ENCODE peak calls at places on chromosome 14, in eight cellular contexts. One of them, this sample, is unnamed.

GRCh38 chr14:90727082-90727481 is 89.1 kb downstream of the TTC7B start:
- DNase-seq in heart left ventricle: no peak
- DNase-seq in lung: peak
- DNase-seq in effector CD4-positive, alpha-beta T cell: no peak
- DNase-seq in dorsolateral prefrontal cortex: peak
- DNase-seq in stimulated activated CD4-positive, alpha-beta T cell treated with anti-CD3 and anti-CD28 coated beads, Interleukin-4, amount 100 ng/mL, for 1 hour: no peak
- DNase-seq in SW 1271: no peak
- DNase-seq in activated CD8-positive, alpha-beta T cell treated with anti-CD3 and anti-CD28 coated beads, Interleukin-2, amount 10 ng/mL, durations not matched to agents 7 days and 5 days: no peak
- DNase-seq in this sample: no peak

GRCh38 chr14:87018294-87018693 is 974.7 kb downstream of the GALC start:
- DNase-seq in dorsolateral prefrontal cortex: no peak
- DNase-seq in SW 1271: no peak
- DNase-seq in lung: no peak
- DNase-seq in effector CD4-positive, alpha-beta T cell: no peak
- DNase-seq in activated CD8-positive, alpha-beta T cell treated with anti-CD3 and anti-CD28 coated beads, Interleukin-2, amount 10 ng/mL, durations not matched to agents 7 days and 5 days: no peak
- DNase-seq in heart left ventricle: no peak
- DNase-seq in stimulated activated CD4-positive, alpha-beta T cell treated with anti-CD3 and anti-CD28 coated beads, Interleukin-4, amount 100 ng/mL, for 1 hour: no peak
- DNase-seq in this sample: no peak

GRCh38 chr14:29493849-29494248 is 433.8 kb downstream of the PRKD1 start:
- DNase-seq in heart left ventricle: no peak
- DNase-seq in SW 1271: no peak
- DNase-seq in activated CD8-positive, alpha-beta T cell treated with anti-CD3 and anti-CD28 coated beads, Interleukin-2, amount 10 ng/mL, durations not matched to agents 7 days and 5 days: no peak
- DNase-seq in stimulated activated CD4-positive, alpha-beta T cell treated with anti-CD3 and anti-CD28 coated beads, Interleukin-4, amount 100 ng/mL, for 1 hour: no peak
- DNase-seq in dorsolateral prefrontal cortex: no peak
- DNase-seq in effector CD4-positive, alpha-beta T cell: no peak
- DNase-seq in lung: no peak
- DNase-seq in this sample: no peak

GRCh38 chr14:104658325-104658712 is 31.1 kb upstream of the INF2 start:
- DNase-seq in SW 1271: no peak
- DNase-seq in activated CD8-positive, alpha-beta T cell treated with anti-CD3 and anti-CD28 coated beads, Interleukin-2, amount 10 ng/mL, durations not matched to agents 7 days and 5 days: no peak
- DNase-seq in lung: no peak
- DNase-seq in dorsolateral prefrontal cortex: no peak
- DNase-seq in stimulated activated CD4-positive, alpha-beta T cell treated with anti-CD3 and anti-CD28 coated beads, Interleukin-4, amount 100 ng/mL, for 1 hour: no peak
- DNase-seq in heart left ventricle: no peak
- DNase-seq in effector CD4-positive, alpha-beta T cell: no peak
- DNase-seq in this sample: no peak

GRCh38 chr14:99541677-99542470 is 60.7 kb downstream of the CCNK start:
- DNase-seq in effector CD4-positive, alpha-beta T cell: no peak
- DNase-seq in dorsolateral prefrontal cortex: no peak
- DNase-seq in activated CD8-positive, alpha-beta T cell treated with anti-CD3 and anti-CD28 coated beads, Interleukin-2, amount 10 ng/mL, durations not matched to agents 7 days and 5 days: no peak
- DNase-seq in lung: no peak
- DNase-seq in stimulated activated CD4-positive, alpha-beta T cell treated with anti-CD3 and anti-CD28 coated beads, Interleukin-4, amount 100 ng/mL, for 1 hour: no peak
- DNase-seq in heart left ventricle: no peak
- DNase-seq in SW 1271: no peak
- DNase-seq in this sample: no peak

GRCh38 chr14:36508418-36509051 is 11.5 kb downstream of the NKX2-1 start:
- DNase-seq in lung: peak
- DNase-seq in effector CD4-positive, alpha-beta T cell: no peak
- DNase-seq in heart left ventricle: no peak
- DNase-seq in stimulated activated CD4-positive, alpha-beta T cell treated with anti-CD3 and anti-CD28 coated beads, Interleukin-4, amount 100 ng/mL, for 1 hour: no peak
- DNase-seq in dorsolateral prefrontal cortex: no peak
- DNase-seq in SW 1271: no peak
- DNase-seq in activated CD8-positive, alpha-beta T cell treated with anti-CD3 and anti-CD28 coated beads, Interleukin-2, amount 10 ng/mL, durations not matched to agents 7 days and 5 days: no peak
- DNase-seq in this sample: no peak

GRCh38 chr14:69547701-69548348 is 26.8 kb downstream of the CCDC177 start:
- DNase-seq in stimulated activated CD4-positive, alpha-beta T cell treated with anti-CD3 and anti-CD28 coated beads, Interleukin-4, amount 100 ng/mL, for 1 hour: peak
- DNase-seq in SW 1271: no peak
- DNase-seq in dorsolateral prefrontal cortex: peak
- DNase-seq in activated CD8-positive, alpha-beta T cell treated with anti-CD3 and anti-CD28 coated beads, Interleukin-2, amount 10 ng/mL, durations not matched to agents 7 days and 5 days: peak
- DNase-seq in lung: no peak
- DNase-seq in heart left ventricle: no peak
- DNase-seq in effector CD4-positive, alpha-beta T cell: no peak
- DNase-seq in this sample: peak

GRCh38 chr14:89411976-89412375 is 5.1 kb downstream of the FOXN3 start:
- DNase-seq in activated CD8-positive, alpha-beta T cell treated with anti-CD3 and anti-CD28 coated beads, Interleukin-2, amount 10 ng/mL, durations not matched to agents 7 days and 5 days: no peak
- DNase-seq in effector CD4-positive, alpha-beta T cell: no peak
- DNase-seq in dorsolateral prefrontal cortex: no peak
- DNase-seq in lung: no peak
- DNase-seq in heart left ventricle: no peak
- DNase-seq in stimulated activated CD4-positive, alpha-beta T cell treated with anti-CD3 and anti-CD28 coated beads, Interleukin-4, amount 100 ng/mL, for 1 hour: no peak
- DNase-seq in SW 1271: no peak
- DNase-seq in this sample: no peak

GRCh38 chr14:53525608-53526007 is 372.5 kb upstream of the DDHD1 start:
- DNase-seq in SW 1271: no peak
- DNase-seq in heart left ventricle: no peak
- DNase-seq in lung: no peak
- DNase-seq in stimulated activated CD4-positive, alpha-beta T cell treated with anti-CD3 and anti-CD28 coated beads, Interleukin-4, amount 100 ng/mL, for 1 hour: no peak
- DNase-seq in activated CD8-positive, alpha-beta T cell treated with anti-CD3 and anti-CD28 coated beads, Interleukin-2, amount 10 ng/mL, durations not matched to agents 7 days and 5 days: no peak
- DNase-seq in dorsolateral prefrontal cortex: no peak
- DNase-seq in effector CD4-positive, alpha-beta T cell: no peak
- DNase-seq in this sample: no peak

This sample was measured in activated naive CD8-positive, alpha-beta T cell treated with anti-CD3 and anti-CD28 coated beads for 36 hours.